ENCODE peak calls at places on chromosome 1, in seven cellular contexts. S is AG09319; D is GF-D8; G is M059J; O is caudate nucleus; Q is NCI-H2171; E is CD8-positive, alpha-beta memory T cell. Y is an unnamed sample.

GRCh38 chr1:203128691-203129500 is 1.4 kb downstream of the ADORA1 start:
- DNase-seq in S (no peak), D (no peak), G (no peak), O (no peak), Q (no peak), E (no peak), Y (no peak)

GRCh38 chr1:41739061-41739955 is 179.4 kb downstream of the HIVEP3 start:
- DNase-seq in S (peak), D (peak), G (no peak), O (no peak), Q (peak), E (peak), Y (peak)

GRCh38 chr1:78291872-78292271 is 198.9 kb upstream of the PTGFR start:
- DNase-seq in S (no peak), D (no peak), G (no peak), O (no peak), Q (no peak), E (no peak), Y (no peak)

GRCh38 chr1:8423134-8423701 is 105.3 kb downstream of the SLC45A1 start:
- DNase-seq in S (no peak), D (no peak), G (peak), O (no peak), Q (no peak), E (peak), Y (no peak)

GRCh38 chr1:9084883-9085282 is 15.4 kb upstream of the SLC2A5 start:
- DNase-seq in S (no peak), D (peak), G (peak), O (no peak), Q (no peak), E (no peak), Y (no peak)

GRCh38 chr1:225652726-225653462 is at the start of gene ENAH:
- DNase-seq in S (peak), D (no peak), G (peak), O (peak), Q (peak), E (peak), Y (peak)

GRCh38 chr1:108750476-108751191 is 4.2 kb downstream of the STXBP3 start:
- DNase-seq in S (no peak), D (no peak), G (peak), O (no peak), Q (no peak), E (no peak), Y (no peak)

GRCh38 chr1:209743145-209743482 is 12.7 kb upstream of the TRAF3IP3 start:
- DNase-seq in S (peak), D (no peak), G (peak), O (no peak), Q (no peak), E (no peak), Y (no peak)

GRCh38 chr1:178869114-178869697 is 1.7 kb downstream of the ANGPTL1 start:
- DNase-seq in S (no peak), D (no peak), G (no peak), O (no peak), Q (no peak), E (no peak), Y (no peak)

GRCh38 chr1:25590096-25590824 is 26.3 kb upstream of the MAN1C1 start:
- DNase-seq in S (no peak), D (no peak), G (peak), O (no peak), Q (no peak), E (no peak), Y (no peak)

GRCh38 chr1:236156512-236157208 is 14.3 kb downstream of the GPR137B start:
- DNase-seq in S (no peak), D (no peak), G (no peak), O (peak), Q (no peak), E (peak), Y (peak)

GRCh38 chr1:109610609-109611307 is 8.7 kb downstream of the GNAT2 start:
- DNase-seq in S (no peak), D (no peak), G (peak), O (no peak), Q (no peak), E (no peak), Y (no peak)

GRCh38 chr1:232922475-232922874 is 27.9 kb upstream of the NTPCR start:
- DNase-seq in S (no peak), D (no peak), G (peak), O (no peak), Q (no peak), E (no peak), Y (no peak)

GRCh38 chr1:226026833-226027232 is 27.7 kb upstream of the SDE2 start:
- DNase-seq in S (no peak), D (no peak), G (no peak), O (no peak), Q (no peak), E (no peak), Y (no peak)

GRCh38 chr1:30912203-30912602 is 3.6 kb upstream of the SDC3 start:
- DNase-seq in S (no peak), D (no peak), G (no peak), O (no peak), Q (no peak), E (no peak), Y (no peak)

GRCh38 chr1:58829861-58830260 is 46.0 kb upstream of the JUN start:
- DNase-seq in S (no peak), D (no peak), G (peak), O (no peak), Q (no peak), E (no peak), Y (no peak)

GRCh38 chr1:63322944-63323865 is 838 bp downstream of the FOXD3 start:
- DNase-seq in S (no peak), D (no peak), G (peak), O (no peak), Q (peak), E (peak), Y (peak)

GRCh38 chr1:205521646-205522150 is 17.2 kb downstream of the CDK18 start:
- DNase-seq in S (no peak), D (no peak), G (no peak), O (no peak), Q (no peak), E (no peak), Y (no peak)

GRCh38 chr1:50796277-50796676 is 163.8 kb downstream of the FAF1 start:
- DNase-seq in S (no peak), D (no peak), G (no peak), O (no peak), Q (no peak), E (no peak), Y (no peak)

GRCh38 chr1:47471163-47471562 is 33.3 kb downstream of the FOXD2 start:
- DNase-seq in S (peak), D (no peak), G (no peak), O (no peak), Q (no peak), E (no peak), Y (no peak)

GRCh38 chr1:238466459-238466858 is 575.7 kb upstream of the ZP4 start:
- DNase-seq in S (no peak), D (no peak), G (peak), O (no peak), Q (no peak), E (no peak), Y (no peak)

GRCh38 chr1:236522937-236523703 is 662 bp upstream of the LGALS8 start:
- DNase-seq in S (no peak), D (no peak), G (no peak), O (no peak), Q (no peak), E (no peak), Y (no peak)

GRCh38 chr1:53766766-53767409 is 27.9 kb upstream of the GLIS1 start:
- DNase-seq in S (no peak), D (no peak), G (peak), O (no peak), Q (no peak), E (no peak), Y (no peak)

GRCh38 chr1:77406661-77407060 is 124.8 kb downstream of the AK5 start:
- DNase-seq in S (peak), D (no peak), G (peak), O (no peak), Q (no peak), E (no peak), Y (no peak)